ENCODE peak calls at places on chromosomes 6 and 20, in five cellular contexts. R is transverse colon; O is WTC11; W is cardiac muscle cell; Z is CD8-positive, alpha-beta T cell. I is an unnamed sample.

GRCh38 chr6:160393966-160394653 is 45.9 kb downstream of the SLC22A3 start:
- DNase-seq in O (peak; percentile 20), R (no peak), Z (no peak), W (peak; percentile 50), I (no peak)

GRCh38 chr20:4519530-4519929 is 202.2 kb upstream of the PRND start:
- DNase-seq in W (peak; percentile 45), O (peak; percentile 79), R (no peak), Z (no peak), I (no peak)

GRCh38 chr6:108161724-108162282 is 4.0 kb upstream of the NR2E1 start:
- DNase-seq in W (no peak), O (no peak), R (no peak), Z (no peak), I (no peak)

GRCh38 chr6:137217801-137218472 is 1.2 kb downstream of the IFNGR1 start:
- DNase-seq in R (peak; percentile 67), Z (no peak), O (no peak), W (no peak), I (no peak)

GRCh38 chr20:53826090-53826489 is 232.5 kb upstream of the ZNF217 start:
- DNase-seq in Z (no peak), W (no peak), O (no peak), R (no peak), I (no peak)

GRCh38 chr6:154923199-154923869 is 71.8 kb upstream of the TIAM2 start:
- DNase-seq in Z (no peak), O (peak; percentile 54), R (no peak), W (no peak), I (no peak)

GRCh38 chr6:108027594-108027993 is 46.9 kb downstream of the OSTM1 start:
- DNase-seq in O (no peak), Z (no peak), R (peak; percentile 69), W (no peak), I (no peak)

GRCh38 chr6:142349215-142349823 is 47.5 kb downstream of the ADGRG6 start:
- DNase-seq in W (no peak), Z (no peak), O (no peak), R (no peak), I (no peak)

GRCh38 chr6:17931227-17931626 is 56.2 kb downstream of the KIF13A start:
- DNase-seq in O (no peak), Z (no peak), W (no peak), R (no peak), I (no peak)

GRCh38 chr6:32046450-32047083 is 8.4 kb downstream of the CYP21A2 start:
- DNase-seq in R (no peak), O (no peak), W (no peak), Z (no peak), I (no peak)

GRCh38 chr6:80316655-80317332 is 210.3 kb downstream of the BCKDHB start:
- DNase-seq in R (no peak), Z (no peak), W (no peak), O (no peak), I (no peak)

GRCh38 chr20:59141818-59142581 is 21.6 kb upstream of the ZNF831 start:
- DNase-seq in O (peak; percentile 63), W (peak; percentile 58), Z (no peak), R (no peak), I (no peak)

GRCh38 chr20:41798926-41799502 is 180.8 kb upstream of the CHD6 start:
- DNase-seq in O (no peak), R (no peak), W (no peak), Z (no peak), I (no peak)

GRCh38 chr20:45913105-45913504 is 1.1 kb upstream of the PLTP start:
- DNase-seq in W (no peak), O (no peak), R (no peak), Z (no peak), I (no peak)

GRCh38 chr6:119985952-119986736 is 636.6 kb upstream of the MAN1A1 start:
- DNase-seq in O (no peak), Z (no peak), W (no peak), R (no peak), I (no peak)

GRCh38 chr6:78460711-78461110 is 406.6 kb upstream of the IRAK1BP1 start:
- DNase-seq in Z (no peak), R (no peak), W (no peak), O (no peak), I (no peak)

GRCh38 chr20:56778765-56779195 is 149.7 kb downstream of the TFAP2C start:
- DNase-seq in W (peak; percentile 28), O (no peak), R (no peak), Z (no peak), I (no peak)

GRCh38 chr20:4014031-4014474 is 1.3 kb downstream of the RNF24 start:
- DNase-seq in R (peak; percentile 68), O (no peak), W (peak; percentile 64), Z (no peak), I (no peak)

GRCh38 chr6:79601020-79601609 is 30.0 kb upstream of the SH3BGRL2 start:
- DNase-seq in R (no peak), Z (no peak), W (no peak), O (no peak), I (no peak)

GRCh38 chr20:2631228-2631627 is 21.2 kb upstream of the NOP56 start:
- DNase-seq in Z (no peak), O (no peak), R (no peak), W (no peak), I (no peak)

GRCh38 chr6:116420341-116420740 is 40.8 kb upstream of the CALHM6 start:
- DNase-seq in R (no peak), W (no peak), Z (no peak), O (no peak), I (no peak)

GRCh38 chr6:6645266-6645917 is 56.9 kb downstream of the LY86 start:
- DNase-seq in W (no peak), O (no peak), Z (no peak), R (no peak), I (no peak)

GRCh38 chr6:30889921-30890645 is 5.8 kb downstream of the DDR1 start:
- DNase-seq in Z (no peak), W (no peak), O (peak; percentile 1), R (no peak), I (no peak)

GRCh38 chr20:20038586-20038985 is 13.7 kb downstream of the CRNKL1 start:
- DNase-seq in O (no peak), Z (no peak), W (no peak), R (no peak), I (no peak)

GRCh38 chr20:48614593-48615274 is 213.1 kb downstream of the PREX1 start:
- DNase-seq in R (no peak), W (no peak), O (no peak), Z (no peak), I (no peak)

GRCh38 chr6:49950415-49950751 is 13.6 kb downstream of the DEFB114 start:
- DNase-seq in R (no peak), Z (no peak), W (no peak), O (no peak), I (no peak)

GRCh38 chr20:51450221-51450712 is 92.3 kb downstream of the NFATC2 start:
- DNase-seq in Z (no peak), O (no peak), R (no peak), W (no peak), I (no peak)

GRCh38 chr20:25257130-25257529 is 9.2 kb downstream of the PYGB start:
- DNase-seq in Z (no peak), O (no peak), R (peak; percentile 3), W (no peak), I (no peak)

GRCh38 chr20:3848565-3848964 is 1.9 kb downstream of the MAVS start:
- DNase-seq in R (no peak), Z (no peak), W (no peak), O (no peak), I (no peak)

GRCh38 chr6:31270788-31271640 is 878 bp downstream of the HLA-C start:
- DNase-seq in R (peak; percentile 89), Z (no peak), O (peak; percentile 46), W (peak; percentile 48), I (no peak)

GRCh38 chr20:63114693-63115069 is 101.2 kb downstream of the YTHDF1 start:
- DNase-seq in Z (no peak), W (no peak), O (no peak), R (no peak), I (no peak)

GRCh38 chr6:133017581-133017980 is 203.2 kb downstream of the RPS12 start:
- DNase-seq in R (no peak), Z (no peak), O (no peak), W (no peak), I (no peak)

GRCh38 chr6:8589941-8590676 is 154.8 kb upstream of the SLC35B3 start:
- DNase-seq in Z (no peak), O (peak; percentile 47), W (peak; percentile 23), R (no peak), I (no peak)

DNA sequence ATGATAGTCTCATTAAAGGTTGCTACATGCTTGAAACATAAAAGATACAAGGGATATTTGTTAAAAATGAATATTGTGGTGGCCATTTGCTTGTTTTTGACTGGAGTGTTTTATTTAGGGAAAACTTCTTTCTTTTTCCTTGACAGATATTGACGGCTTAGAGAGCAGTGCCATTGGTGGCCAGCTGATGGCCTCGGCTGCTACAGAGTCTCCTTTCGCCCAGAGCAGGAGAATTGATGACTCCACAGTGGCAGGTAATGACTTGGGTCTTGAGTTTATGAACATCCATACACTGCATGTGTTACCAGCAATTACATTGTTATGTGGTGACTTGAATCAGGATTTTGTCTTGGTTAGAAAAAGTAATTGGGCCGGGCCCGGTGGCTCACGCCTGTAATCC is 67.5 kb upstream of the PBOV1 start:
- DNase-seq in Z (no peak), W (no peak), O (no peak), R (no peak), I (no peak)
- TF ChIP-seq CTCF in Z (no peak), W (no peak), O (no peak), R (no peak), I (no peak)

GRCh38 chr20:38304845-38305447 is 990 bp downstream of the BPI start:
- DNase-seq in R (no peak), W (peak; percentile 6), Z (no peak), O (peak; percentile 85), I (no peak)
- TF ChIP-seq CTCF in R (no peak), W (peak; percentile 62), Z (no peak), O (peak; percentile 47), I (peak; percentile 28)

DNA sequence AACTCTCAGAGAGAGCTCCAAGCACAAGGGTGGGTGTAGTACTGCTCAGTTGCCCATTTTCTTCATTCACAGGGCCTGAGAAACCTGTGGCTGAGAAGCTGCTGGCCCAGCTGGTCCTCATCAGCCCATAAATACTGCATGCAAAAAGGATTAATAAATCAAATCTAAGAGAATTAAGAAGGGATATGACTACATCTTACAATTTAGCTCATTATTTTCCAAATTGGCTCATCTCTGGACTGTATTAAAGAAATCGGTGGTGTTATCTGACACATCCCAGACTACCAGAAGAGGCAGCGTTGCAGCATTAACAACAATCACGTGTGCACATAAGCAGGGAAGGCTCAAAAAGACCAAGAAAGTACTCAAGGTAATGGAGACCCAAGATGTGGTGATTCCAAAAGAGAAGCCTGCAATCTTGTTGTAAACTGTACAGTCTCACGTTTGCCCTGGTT is 90.7 kb downstream of the CD24 start:
- DNase-seq in O (no peak), W (peak; percentile 14), Z (no peak), R (no peak), I (no peak)
- TF ChIP-seq CTCF in O (no peak), W (no peak), Z (no peak), R (no peak), I (peak; percentile 2)

DNA sequence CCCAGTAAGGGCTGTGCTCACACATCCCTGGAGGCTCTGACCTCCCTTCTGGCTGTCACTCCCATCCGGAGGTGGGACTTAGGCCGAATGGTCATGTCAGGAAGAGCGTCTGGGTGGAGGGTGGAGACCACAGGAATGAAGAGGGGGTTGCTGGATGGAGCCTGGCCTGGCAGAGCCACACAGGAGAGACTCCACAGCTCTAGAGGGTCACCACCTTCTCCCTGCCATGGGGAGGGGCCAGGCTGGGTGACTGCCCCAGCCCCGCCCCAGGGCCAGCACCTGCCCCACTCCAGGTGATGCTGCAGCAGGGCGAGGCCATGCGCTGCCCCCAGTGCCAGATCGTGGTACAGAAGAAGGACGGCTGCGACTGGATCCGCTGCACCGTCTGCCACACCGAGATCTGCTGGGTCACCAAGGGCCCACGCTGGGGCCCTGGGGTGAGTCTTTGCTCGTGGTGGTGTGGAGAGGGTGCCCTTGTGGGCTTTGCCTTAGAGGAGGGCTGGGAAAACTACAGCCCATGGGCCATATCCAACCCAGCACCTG is 20.6 kb downstream of the RBCK1 start:
- DNase-seq in W (no peak), Z (no peak), O (peak; percentile 56), R (no peak), I (no peak)
- TF ChIP-seq CTCF in W (no peak), Z (no peak), O (no peak), R (no peak), I (no peak)

I was measured in D721Med.